ENCODE peak calls at places on chromosomes 13 and 19, in five cellular contexts. L is fibroblast of the aortic adventitia, B is H7, C is neural progenitor cell, H is omental fat pad. Q is an unnamed sample.

GRCh38 chr13:97798836-97799235 is 154.6 kb upstream of the IPO5 start:
- DNase-seq in C (no peak), B (no peak), L (peak), H (no peak), Q (no peak)

GRCh38 chr13:102642475-102642874 is 45.7 kb downstream of the TPP2 start:
- DNase-seq in H (no peak), C (no peak), L (peak), B (no peak), Q (no peak)

GRCh38 chr13:50474094-50474654 is 369.3 kb downstream of the DLEU7 start:
- DNase-seq in C (no peak), L (no peak), B (no peak), H (no peak), Q (no peak)

GRCh38 chr13:97226788-97227627 is 4.9 kb downstream of the MBNL2 start:
- DNase-seq in B (no peak), C (no peak), L (no peak), H (no peak), Q (peak)

GRCh38 chr19:10206226-10206873 is 11.6 kb upstream of the DNMT1 start:
- DNase-seq in L (peak), H (no peak), B (no peak), C (no peak), Q (no peak)

GRCh38 chr19:35417278-35417677 is 30.8 kb upstream of the FFAR2 start:
- DNase-seq in L (no peak), H (no peak), C (no peak), B (no peak), Q (no peak)

GRCh38 chr13:44373601-44374347 is at the start of gene SERP2:
- DNase-seq in B (peak), H (no peak), C (peak), L (peak), Q (peak)

GRCh38 chr19:8571006-8571411 is 6.2 kb downstream of the MYO1F start:
- DNase-seq in B (no peak), L (no peak), C (no peak), H (no peak), Q (peak)

GRCh38 chr19:10878253-10878652 is 6.9 kb downstream of the CARM1 start:
- DNase-seq in C (no peak), L (no peak), H (no peak), B (no peak), Q (no peak)

GRCh38 chr13:81395368-81395767 is 1054.4 kb upstream of the SPRY2 start:
- DNase-seq in H (no peak), B (peak), C (peak), L (no peak), Q (no peak)

GRCh38 chr19:50204811-50205675 is 1.6 kb downstream of the MYH14 start:
- DNase-seq in C (peak), B (peak), L (no peak), H (peak), Q (no peak)

GRCh38 chr19:964761-965694 is 19.1 kb upstream of the WDR18 start:
- DNase-seq in B (no peak), L (no peak), C (no peak), H (no peak), Q (no peak)

GRCh38 chr13:53126803-53127202 is 98.2 kb downstream of the OLFM4 start:
- DNase-seq in B (no peak), C (no peak), H (no peak), L (no peak), Q (no peak)

GRCh38 chr19:52214241-52214640 is 24.4 kb downstream of the PPP2R1A start:
- DNase-seq in B (no peak), C (no peak), H (no peak), L (no peak), Q (no peak)

GRCh38 chr13:40352385-40352778 is 314.1 kb downstream of the FOXO1 start:
- DNase-seq in H (no peak), B (no peak), L (peak), C (no peak), Q (no peak)

GRCh38 chr19:9847087-9847671 is 12.1 kb downstream of the PIN1 start:
- DNase-seq in L (peak), H (peak), C (peak), B (peak), Q (peak)

Q was measured in activated CD8-positive, alpha-beta T cell treated with anti-CD3 and anti-CD28 coated beads, Interleukin-2, amount 10 ng/mL, durations not matched to agents 7 days and 5 days.